ENCODE peak calls at places on chromosomes 5 and 9, in seven cellular contexts. U, A, H, E, M, L and X are unnamed samples.

GRCh38 chr9:25205285-25205684 is 473.0 kb downstream of the TUSC1 start:
- DNase-seq in A (no peak), H (no peak), U (no peak), L (no peak), M (no peak), E (no peak), X (no peak)

GRCh38 chr5:38888023-38888422 is 42.2 kb downstream of the OSMR start:
- DNase-seq in H (no peak), L (no peak), E (no peak), M (no peak), A (no peak), U (no peak), X (no peak)

GRCh38 chr5:115398726-115399125 is 102.3 kb upstream of the CCDC112 start:
- DNase-seq in A (peak), E (peak), M (no peak), U (no peak), H (no peak), L (no peak), X (peak)

GRCh38 chr5:168295574-168296201 is 4.2 kb downstream of the WWC1 start:
- DNase-seq in M (no peak), L (peak), U (peak), E (peak), H (no peak), A (peak), X (peak)

GRCh38 chr9:2745560-2746380 is 28.5 kb downstream of the KCNV2 start:
- DNase-seq in H (no peak), U (peak), E (no peak), M (no peak), L (no peak), A (no peak), X (no peak)

GRCh38 chr5:126519637-126520592 is 75.1 kb downstream of the ALDH7A1 start:
- DNase-seq in M (no peak), A (no peak), U (no peak), E (no peak), L (peak), H (no peak), X (no peak)

GRCh38 chr9:4262735-4263141 is 37.1 kb downstream of the GLIS3 start:
- DNase-seq in A (peak), L (no peak), U (peak), E (peak), M (no peak), H (no peak), X (peak)

GRCh38 chr5:80959768-80960442 is at the start of gene RASGRF2:
- DNase-seq in U (peak), H (peak), M (peak), A (no peak), L (no peak), E (peak), X (peak)

GRCh38 chr5:120538149-120538548 is 74.0 kb downstream of the PRR16 start:
- DNase-seq in A (no peak), M (no peak), U (no peak), E (peak), H (no peak), L (no peak), X (no peak)

GRCh38 chr5:107558951-107559350 is 111.8 kb downstream of the EFNA5 start:
- DNase-seq in A (no peak), M (no peak), U (no peak), H (no peak), L (no peak), E (no peak), X (no peak)